ENCODE peak calls at places on chromosome 13, in seven cellular contexts. G is progenitor cell of endocrine pancreas, F is HFFc6, B is fibroblast of the aortic adventitia, S is DND-41, O is endodermal cell, Q is heart left ventricle. U is an unnamed sample.

GRCh38 chr13:75415720-75416119 is 66.2 kb downstream of the TBC1D4 start:
- DNase-seq in G (no peak), F (peak), B (peak), S (no peak), O (no peak), Q (no peak), U (no peak)

GRCh38 chr13:50130686-50131051 is 115.4 kb downstream of the KCNRG start:
- DNase-seq in G (no peak), F (no peak), B (peak), S (no peak), O (peak), Q (peak), U (peak)

GRCh38 chr13:29886446-29886845 is 36.0 kb upstream of the UBL3 start:
- DNase-seq in G (no peak), F (no peak), B (no peak), S (no peak), O (no peak), Q (no peak), U (peak)

GRCh38 chr13:105774739-105775460 is 760.6 kb downstream of the EFNB2 start:
- DNase-seq in G (no peak), F (no peak), B (no peak), S (peak), O (peak), Q (no peak), U (no peak)

GRCh38 chr13:99968521-99969367 is 2.8 kb downstream of the ZIC5 start:
- DNase-seq in G (no peak), F (no peak), B (no peak), S (no peak), O (peak), Q (no peak), U (no peak)

GRCh38 chr13:45773944-45774343 is 71.8 kb downstream of the CBY2 start:
- DNase-seq in G (no peak), F (no peak), B (no peak), S (no peak), O (no peak), Q (no peak), U (no peak)

GRCh38 chr13:67230774-67231480 is 791 bp upstream of the PCDH9 start:
- DNase-seq in G (peak), F (peak), B (peak), S (peak), O (peak), Q (peak), U (peak)

GRCh38 chr13:80010286-80010831 is 330.6 kb downstream of the SPRY2 start:
- DNase-seq in G (no peak), F (no peak), B (no peak), S (no peak), O (no peak), Q (no peak), U (no peak)

GRCh38 chr13:76425930-76426329 is 460.3 kb downstream of the KCTD12 start:
- DNase-seq in G (no peak), F (no peak), B (peak), S (no peak), O (no peak), Q (peak), U (no peak)

GRCh38 chr13:100512422-100512821 is 76.2 kb downstream of the GGACT start:
- DNase-seq in G (no peak), F (no peak), B (no peak), S (no peak), O (no peak), Q (no peak), U (no peak)

GRCh38 chr13:40456397-40456958 is 210.0 kb downstream of the FOXO1 start:
- DNase-seq in G (no peak), F (no peak), B (no peak), S (no peak), O (no peak), Q (no peak), U (no peak)

GRCh38 chr13:75372517-75372916 is 109.5 kb downstream of the TBC1D4 start:
- DNase-seq in G (no peak), F (peak), B (peak), S (peak), O (no peak), Q (peak), U (peak)

GRCh38 chr13:55394470-55394869 is 1746.2 kb upstream of the PRR20A start:
- DNase-seq in G (no peak), F (no peak), B (no peak), S (no peak), O (no peak), Q (no peak), U (no peak)

GRCh38 chr13:80475718-80476117 is 134.8 kb upstream of the SPRY2 start:
- DNase-seq in G (no peak), F (no peak), B (no peak), S (no peak), O (no peak), Q (no peak), U (no peak)

GRCh38 chr13:84574851-84575250 is 692.6 kb upstream of the SLITRK1 start:
- DNase-seq in G (no peak), F (peak), B (peak), S (no peak), O (no peak), Q (no peak), U (no peak)

GRCh38 chr13:35978607-35979316 is 152.4 kb downstream of the DCLK1 start:
- DNase-seq in G (peak), F (peak), B (peak), S (peak), O (peak), Q (peak), U (peak)
- TF ChIP-seq CTCF in G (peak), F (peak), B (peak), S (peak), O (peak), Q (peak), U (peak)

GRCh38 chr13:33932765-33933406 is 114.9 kb downstream of the RFC3 start:
- DNase-seq in G (no peak), F (no peak), B (peak), S (no peak), O (no peak), Q (no peak), U (no peak)

GRCh38 chr13:33934343-33934742 is 116.4 kb downstream of the RFC3 start:
- DNase-seq in G (no peak), F (no peak), B (peak), S (no peak), O (no peak), Q (no peak), U (no peak)

GRCh38 chr13:33934936-33935510 is 117.1 kb downstream of the RFC3 start:
- DNase-seq in G (no peak), F (no peak), B (peak), S (no peak), O (no peak), Q (no peak), U (no peak)

GRCh38 chr13:33933810-33934209 is 115.9 kb downstream of the RFC3 start:
- DNase-seq in G (no peak), F (no peak), B (no peak), S (no peak), O (no peak), Q (no peak), U (no peak)

GRCh38 chr13:33931397-33931987 is 113.5 kb downstream of the RFC3 start:
- DNase-seq in G (peak), F (peak), B (peak), S (peak), O (peak), Q (peak), U (peak)
- TF ChIP-seq CTCF in G (peak), F (peak), B (peak), S (peak), O (peak), Q (peak), U (no peak)

GRCh38 chr13:95212962-95213850 is 88.0 kb downstream of the ABCC4 start:
- DNase-seq in G (no peak), F (no peak), B (no peak), S (no peak), O (no peak), Q (no peak), U (no peak)
- TF ChIP-seq CTCF in G (no peak), F (no peak), B (no peak), S (no peak), O (no peak), Q (no peak), U (no peak)

DNA sequence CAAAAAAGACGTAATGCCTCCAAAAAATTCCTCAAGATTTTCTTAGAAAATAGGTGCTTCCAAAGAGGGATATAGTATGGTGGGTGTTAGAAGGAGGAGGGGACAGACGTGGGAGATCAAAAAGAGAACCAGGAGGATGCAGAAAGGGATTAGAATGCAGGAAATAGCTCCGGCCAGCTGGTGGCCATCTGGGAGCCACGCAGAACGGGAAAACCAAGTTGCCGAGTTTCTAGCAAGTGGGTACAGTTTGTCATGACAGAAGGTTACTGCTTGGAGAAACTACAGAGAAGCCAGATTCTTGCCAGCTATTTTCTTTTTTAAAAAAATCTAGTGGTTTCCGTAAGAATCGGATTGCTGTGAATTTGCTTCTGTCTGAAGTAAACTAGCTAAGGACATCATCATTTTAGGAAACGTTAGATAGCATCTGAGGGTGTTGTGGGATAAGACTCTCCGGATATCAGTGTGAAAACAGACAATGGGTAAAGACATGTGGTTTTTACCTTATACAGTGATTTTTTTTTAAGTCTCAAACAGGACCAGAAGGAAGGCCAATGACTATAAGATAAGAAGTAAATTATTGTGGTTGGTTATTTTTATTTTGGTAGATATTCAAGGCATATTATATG is 104.9 kb downstream of the HSPH1 start:
- DNase-seq in G (no peak), F (peak), B (peak), S (no peak), O (peak), Q (no peak), U (no peak)
- TF ChIP-seq CTCF in G (no peak), F (peak), B (peak), S (no peak), O (peak), Q (no peak), U (no peak)

GRCh38 chr13:98007001-98007400 is 53.5 kb downstream of the IPO5 start:
- DNase-seq in G (no peak), F (no peak), B (no peak), S (no peak), O (no peak), Q (no peak), U (no peak)

GRCh38 chr13:97999653-98000052 is 46.2 kb downstream of the IPO5 start:
- DNase-seq in G (no peak), F (no peak), B (no peak), S (no peak), O (no peak), Q (no peak), U (no peak)

DNA sequence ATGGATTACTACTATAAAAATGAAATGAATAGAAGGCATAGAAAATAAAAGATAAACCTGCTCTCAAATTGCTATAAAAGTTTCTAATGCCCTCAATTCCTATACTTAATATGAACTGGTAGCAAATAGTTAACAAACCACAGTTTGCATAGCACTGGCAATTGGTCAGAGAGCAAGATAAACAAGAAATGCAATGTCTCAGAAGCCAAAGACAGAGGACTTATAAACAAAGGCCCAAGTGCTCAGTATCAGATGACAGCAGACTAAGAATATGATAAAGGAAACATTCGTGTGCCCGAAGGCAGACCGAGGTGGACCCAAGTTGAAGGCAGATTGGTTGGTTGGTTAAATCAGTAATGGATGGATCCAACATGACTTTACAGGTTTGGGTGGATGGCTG is 50.6 kb downstream of the IPO5 start:
- DNase-seq in G (no peak), F (peak), B (peak), S (no peak), O (no peak), Q (no peak), U (no peak)
- TF ChIP-seq CTCF in G (no peak), F (no peak), B (no peak), S (no peak), O (no peak), Q (no peak), U (no peak)

GRCh38 chr13:25731511-25731910 is 320.3 kb downstream of the SHISA2 start:
- DNase-seq in G (no peak), F (no peak), B (no peak), S (no peak), O (no peak), Q (no peak), U (no peak)
- TF ChIP-seq CTCF in G (no peak), F (no peak), B (no peak), S (no peak), O (no peak), Q (no peak), U (no peak)

DNA sequence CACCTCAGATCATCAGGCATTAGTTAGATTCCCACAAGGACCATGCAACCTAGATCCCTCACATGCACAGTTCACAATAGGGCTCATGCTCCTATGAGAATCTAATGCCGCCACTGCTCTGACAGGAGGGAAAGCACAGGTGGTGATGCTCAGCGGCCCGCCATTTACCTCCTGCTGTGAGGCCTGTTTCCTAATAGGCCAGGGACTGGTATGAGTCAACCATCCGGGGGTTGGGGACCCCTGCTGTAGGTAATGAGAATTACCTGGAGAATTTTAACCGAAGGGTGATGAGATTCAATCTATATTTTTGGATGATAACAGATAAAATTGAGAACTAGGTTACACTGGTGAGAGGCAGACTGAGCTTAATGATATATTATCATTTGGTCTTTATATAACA is 101.4 kb downstream of the LACC1 start:
- DNase-seq in G (no peak), F (no peak), B (no peak), S (no peak), O (peak), Q (no peak), U (no peak)
- TF ChIP-seq CTCF in G (peak), F (peak), B (no peak), S (no peak), O (peak), Q (no peak), U (no peak)

U was measured in activated CD8-positive, alpha-beta T cell treated with anti-CD3 and anti-CD28 coated beads for 36 hours.